ENCODE peak calls at places on chromosomes 12 and 14, in four cellular contexts. One of them, this sample, is unnamed.

GRCh38 chr14:58560208-58560607 is 77.6 kb upstream of the DACT1 start:
- DNase-seq in heart right ventricle: no peak
- DNase-seq in NCI-H1694: no peak
- DNase-seq in WTC11: no peak
- DNase-seq in this sample: no peak

GRCh38 chr12:118358607-118359540 is 13.8 kb downstream of the TAOK3 start:
- DNase-seq in NCI-H1694: no peak
- DNase-seq in heart right ventricle: no peak
- DNase-seq in WTC11: no peak
- DNase-seq in this sample: no peak

GRCh38 chr12:120534703-120535655 is 823 bp downstream of the RNF10 start:
- DNase-seq in heart right ventricle: peak
- DNase-seq in WTC11: peak
- DNase-seq in NCI-H1694: no peak
- DNase-seq in this sample: peak

GRCh38 chr12:111435661-111436201 is 30.0 kb downstream of the SH2B3 start:
- DNase-seq in WTC11: no peak
- DNase-seq in heart right ventricle: no peak
- DNase-seq in NCI-H1694: no peak
- DNase-seq in this sample: no peak

GRCh38 chr14:95683793-95684192 is 2.4 kb upstream of the TCL1B start:
- DNase-seq in heart right ventricle: no peak
- DNase-seq in NCI-H1694: no peak
- DNase-seq in WTC11: peak
- DNase-seq in this sample: peak

GRCh38 chr12:94545937-94546771 is 86.5 kb upstream of the CEP83 start:
- DNase-seq in WTC11: peak
- DNase-seq in NCI-H1694: peak
- DNase-seq in heart right ventricle: no peak
- DNase-seq in this sample: peak

GRCh38 chr12:1638167-1638566 is 9.1 kb downstream of the WNT5B start:
- DNase-seq in NCI-H1694: peak
- DNase-seq in WTC11: no peak
- DNase-seq in heart right ventricle: no peak
- DNase-seq in this sample: no peak

GRCh38 chr12:48038085-48038484 is 33.8 kb upstream of the COL2A1 start:
- DNase-seq in WTC11: no peak
- DNase-seq in NCI-H1694: no peak
- DNase-seq in heart right ventricle: no peak
- DNase-seq in this sample: no peak

GRCh38 chr12:52906049-52906645 is 1.3 kb upstream of the KRT8 start:
- DNase-seq in NCI-H1694: no peak
- DNase-seq in heart right ventricle: no peak
- DNase-seq in WTC11: no peak
- DNase-seq in this sample: no peak

GRCh38 chr12:22692964-22693555 is 68.1 kb downstream of the ETNK1 start:
- DNase-seq in WTC11: no peak
- DNase-seq in NCI-H1694: no peak
- DNase-seq in heart right ventricle: no peak
- DNase-seq in this sample: no peak

GRCh38 chr14:51004801-51005526 is 60.7 kb upstream of the PYGL start:
- DNase-seq in heart right ventricle: no peak
- DNase-seq in NCI-H1694: no peak
- DNase-seq in WTC11: no peak
- DNase-seq in this sample: peak

GRCh38 chr12:99810718-99811593 is 163.4 kb downstream of the GARIN6 start:
- DNase-seq in heart right ventricle: no peak
- DNase-seq in WTC11: no peak
- DNase-seq in NCI-H1694: peak
- DNase-seq in this sample: peak

GRCh38 chr12:1908758-1909157 is 9.7 kb downstream of the CACNA2D4 start:
- DNase-seq in heart right ventricle: no peak
- DNase-seq in WTC11: no peak
- DNase-seq in NCI-H1694: no peak
- DNase-seq in this sample: peak

GRCh38 chr12:110585231-110585799 is 2.2 kb upstream of the PPTC7 start:
- DNase-seq in heart right ventricle: no peak
- DNase-seq in WTC11: no peak
- DNase-seq in NCI-H1694: no peak
- DNase-seq in this sample: no peak

GRCh38 chr12:48958049-48958388 is 732 bp upstream of the ARF3 start:
- DNase-seq in NCI-H1694: no peak
- DNase-seq in WTC11: no peak
- DNase-seq in heart right ventricle: no peak
- DNase-seq in this sample: no peak

GRCh38 chr12:116933512-116934246 is 22.9 kb downstream of the FBXW8 start:
- DNase-seq in NCI-H1694: no peak
- DNase-seq in heart right ventricle: no peak
- DNase-seq in WTC11: no peak
- DNase-seq in this sample: no peak

GRCh38 chr14:95993768-95994592 is 45.2 kb upstream of the C14orf132 start:
- DNase-seq in NCI-H1694: peak
- DNase-seq in heart right ventricle: no peak
- DNase-seq in WTC11: no peak
- DNase-seq in this sample: peak

GRCh38 chr14:25032092-25032784 is 17.7 kb downstream of the STXBP6 start:
- DNase-seq in NCI-H1694: no peak
- DNase-seq in WTC11: peak
- DNase-seq in heart right ventricle: no peak
- DNase-seq in this sample: no peak

GRCh38 chr14:91728616-91729183 is 3.2 kb downstream of the CATSPERB start:
- DNase-seq in heart right ventricle: no peak
- DNase-seq in WTC11: no peak
- DNase-seq in NCI-H1694: no peak
- DNase-seq in this sample: peak

GRCh38 chr12:6542209-6543009 is 8.1 kb downstream of the GAPDH start:
- DNase-seq in heart right ventricle: no peak
- DNase-seq in WTC11: no peak
- DNase-seq in NCI-H1694: no peak
- DNase-seq in this sample: no peak

GRCh38 chr14:88129306-88130056 is 124.5 kb downstream of the GPR65 start:
- DNase-seq in heart right ventricle: no peak
- DNase-seq in WTC11: no peak
- DNase-seq in NCI-H1694: no peak
- DNase-seq in this sample: peak

GRCh38 chr12:2161478-2161877 is 108.7 kb downstream of the CACNA1C start:
- DNase-seq in heart right ventricle: peak
- DNase-seq in NCI-H1694: no peak
- DNase-seq in WTC11: no peak
- DNase-seq in this sample: no peak

GRCh38 chr12:96501139-96501741 is 11.9 kb downstream of the CFAP54 start:
- DNase-seq in NCI-H1694: no peak
- DNase-seq in WTC11: no peak
- DNase-seq in heart right ventricle: peak
- DNase-seq in this sample: peak

GRCh38 chr12:119679081-119679480 is 11.1 kb downstream of the PRKAB1 start:
- DNase-seq in NCI-H1694: no peak
- DNase-seq in heart right ventricle: no peak
- DNase-seq in WTC11: no peak
- DNase-seq in this sample: no peak

GRCh38 chr14:50560929-50561280 is 960 bp downstream of the ATL1 start:
- DNase-seq in WTC11: peak
- DNase-seq in NCI-H1694: peak
- DNase-seq in heart right ventricle: peak
- DNase-seq in this sample: peak

GRCh38 chr12:11798856-11799530 is 149.5 kb downstream of the ETV6 start:
- DNase-seq in WTC11: no peak
- DNase-seq in NCI-H1694: no peak
- DNase-seq in heart right ventricle: no peak
- DNase-seq in this sample: peak

GRCh38 chr12:39643052-39643451 is 23.4 kb upstream of the ABCD2 start:
- DNase-seq in WTC11: no peak
- DNase-seq in heart right ventricle: no peak
- DNase-seq in NCI-H1694: no peak
- DNase-seq in this sample: no peak

GRCh38 chr12:94148841-94149780 is 734 bp downstream of the PLXNC1 start:
- DNase-seq in heart right ventricle: peak
- DNase-seq in NCI-H1694: no peak
- DNase-seq in WTC11: peak
- DNase-seq in this sample: peak

GRCh38 chr12:104575442-104575841 is 118.7 kb downstream of the CHST11 start:
- DNase-seq in WTC11: no peak
- DNase-seq in NCI-H1694: no peak
- DNase-seq in heart right ventricle: no peak
- DNase-seq in this sample: no peak

GRCh38 chr14:55500708-55501107 is 60.3 kb upstream of the TBPL2 start:
- DNase-seq in NCI-H1694: no peak
- DNase-seq in heart right ventricle: no peak
- DNase-seq in WTC11: no peak
- DNase-seq in this sample: no peak

GRCh38 chr12:51246254-51246853 is 7.7 kb downstream of the DAZAP2 start:
- DNase-seq in NCI-H1694: no peak
- DNase-seq in heart right ventricle: no peak
- DNase-seq in WTC11: no peak
- DNase-seq in this sample: peak

GRCh38 chr12:41512531-41512930 is 324.4 kb downstream of the PDZRN4 start:
- DNase-seq in NCI-H1694: no peak
- DNase-seq in heart right ventricle: no peak
- DNase-seq in WTC11: no peak
- DNase-seq in this sample: no peak

GRCh38 chr14:104383088-104383805 is 196.3 kb upstream of the C14orf180 start:
- DNase-seq in heart right ventricle: no peak
- DNase-seq in WTC11: no peak
- DNase-seq in NCI-H1694: peak
- DNase-seq in this sample: no peak